ENCODE peak calls at places on chromosomes 3 and 15, in five cellular contexts. C is NCI-H2081, F is left colon, J is epithelial cell of esophagus, K is kidney glomerular epithelial cell. H is an unnamed sample.

GRCh38 chr3:42507252-42507651 is 4.8 kb downstream of the VIPR1 start:
- DNase-seq in J (peak), C (no peak), F (peak), K (no peak), H (no peak)

GRCh38 chr3:37892917-37893595 is 31.4 kb downstream of the CTDSPL start:
- DNase-seq in C (no peak), J (no peak), F (peak), K (no peak), H (no peak)

GRCh38 chr3:126522363-126522788 is 1.6 kb upstream of the CHST13 start:
- DNase-seq in K (peak), C (peak), J (peak), F (peak), H (no peak)

GRCh38 chr15:30859091-30859874 is 44.4 kb upstream of the FAN1 start:
- DNase-seq in J (peak), K (no peak), C (no peak), F (no peak), H (no peak)

GRCh38 chr3:73784647-73785420 is 160.1 kb upstream of the PDZRN3 start:
- DNase-seq in C (no peak), F (no peak), J (no peak), K (peak), H (no peak)

GRCh38 chr15:45402955-45403892 is 24.9 kb upstream of the GATM start:
- DNase-seq in J (peak), F (peak), C (peak), K (no peak), H (no peak)

GRCh38 chr3:8567784-8568575 is 66.4 kb downstream of the LMCD1 start:
- DNase-seq in F (no peak), C (no peak), K (no peak), J (no peak), H (no peak)

GRCh38 chr3:120280026-120280425 is 5.0 kb downstream of the GPR156 start:
- DNase-seq in F (no peak), C (no peak), K (no peak), J (no peak), H (no peak)

GRCh38 chr15:26191216-26191615 is 328.1 kb upstream of the ATP10A start:
- DNase-seq in F (no peak), J (no peak), K (no peak), C (no peak), H (no peak)

GRCh38 chr15:80578206-80578595 is 116.9 kb upstream of the ABHD17C start:
- DNase-seq in F (no peak), C (no peak), K (no peak), J (no peak), H (no peak)

GRCh38 chr15:71802770-71803169 is 7.6 kb upstream of the NR2E3 start:
- DNase-seq in F (no peak), J (no peak), C (no peak), K (no peak), H (no peak)

GRCh38 chr3:115913069-115913686 is 289.9 kb downstream of the GAP43 start:
- DNase-seq in K (no peak), J (peak), F (no peak), C (no peak), H (no peak)

GRCh38 chr15:75646944-75647364 is 758 bp upstream of the SNX33 start:
- DNase-seq in J (no peak), K (no peak), F (peak), C (no peak), H (no peak)

GRCh38 chr3:176513604-176514003 is 683.7 kb downstream of the TBL1XR1 start:
- DNase-seq in K (no peak), J (no peak), C (peak), F (peak), H (no peak)

GRCh38 chr3:50830451-50830850 is 155.7 kb downstream of the DOCK3 start:
- DNase-seq in C (no peak), K (no peak), J (no peak), F (no peak), H (no peak)

GRCh38 chr3:158672293-158673176 is at the start of gene LXN:
- DNase-seq in F (peak), J (peak), C (no peak), K (peak), H (no peak)

GRCh38 chr15:25764980-25765735 is 98.0 kb downstream of the ATP10A start:
- DNase-seq in J (no peak), K (no peak), C (no peak), F (no peak), H (no peak)

GRCh38 chr15:70532536-70533186 is 230.7 kb downstream of the UACA start:
- DNase-seq in K (no peak), F (no peak), J (no peak), C (no peak), H (no peak)

GRCh38 chr15:29972051-29972450 is 110.7 kb upstream of the GOLGA8J start:
- DNase-seq in F (no peak), J (peak), K (no peak), C (no peak), H (no peak)

GRCh38 chr3:170809021-170809974 is 60.7 kb downstream of the RPL22L1 start:
- DNase-seq in K (peak), J (peak), F (peak), C (peak), H (peak)

GRCh38 chr3:160612386-160613115 is 47.2 kb upstream of the KPNA4 start:
- DNase-seq in C (no peak), F (no peak), K (no peak), J (peak), H (no peak)

GRCh38 chr3:29171583-29171990 is 109.3 kb upstream of the RBMS3 start:
- DNase-seq in C (no peak), K (no peak), F (no peak), J (no peak), H (no peak)

GRCh38 chr3:160771811-160772459 is 15.9 kb downstream of the PPM1L start:
- DNase-seq in K (no peak), J (peak), F (no peak), C (no peak), H (no peak)

GRCh38 chr3:50372349-50372748 is 13.0 kb upstream of the TMEM115 start:
- DNase-seq in J (no peak), K (no peak), F (peak), C (no peak), H (no peak)

GRCh38 chr3:156059950-156060501 is 60.4 kb upstream of the KCNAB1 start:
- DNase-seq in J (no peak), F (no peak), C (no peak), K (no peak), H (no peak)

GRCh38 chr3:45929042-45929679 is 14.1 kb upstream of the CXCR6 start:
- DNase-seq in F (peak), K (peak), C (peak), J (peak), H (no peak)

GRCh38 chr3:153313307-153313945 is 151.4 kb downstream of the RAP2B start:
- DNase-seq in K (no peak), C (no peak), J (peak), F (no peak), H (no peak)

GRCh38 chr3:46496745-46497555 is 826 bp upstream of the RTP3 start:
- DNase-seq in K (no peak), C (no peak), J (peak), F (peak), H (no peak)

GRCh38 chr3:156474560-156475389 is 80.1 kb downstream of the SSR3 start:
- DNase-seq in K (no peak), J (peak), C (peak), F (no peak), H (no peak)